ENCODE peak calls at places on chromosome 10, in five cellular contexts. E, L, B, Y and I are unnamed samples.

GRCh38 chr10:122279725-122280141 is 8.6 kb downstream of the BTBD16 start:
- DNase-seq in E (peak; percentile 51), B (no peak), L (peak; percentile 28), Y (peak; percentile 79), I (peak; percentile 79)

GRCh38 chr10:15824498-15824897 is 35.8 kb downstream of the MINDY3 start:
- DNase-seq in L (peak; percentile 44), E (peak; percentile 39), B (no peak), Y (no peak), I (no peak)

GRCh38 chr10:79310217-79310865 is 36.9 kb upstream of the PPIF start:
- DNase-seq in B (no peak), L (no peak), Y (no peak), E (no peak), I (no peak)

GRCh38 chr10:108598320-108598695 is 1325.0 kb downstream of the XPNPEP1 start:
- DNase-seq in L (no peak), E (no peak), B (peak; percentile 31), Y (peak; percentile 51), I (peak; percentile 48)

GRCh38 chr10:3783721-3784432 is 1.1 kb downstream of the KLF6 start:
- DNase-seq in Y (peak; percentile 62), L (peak; percentile 61), B (no peak), E (peak; percentile 70), I (peak; percentile 94)

GRCh38 chr10:86375204-86375603 is 8.6 kb upstream of the GRID1 start:
- DNase-seq in E (no peak), B (no peak), L (no peak), Y (peak; percentile 18), I (no peak)

GRCh38 chr10:93566435-93567276 is at the start of gene FFAR4:
- DNase-seq in B (no peak), Y (peak; percentile 64), E (peak; percentile 8), L (no peak), I (peak; percentile 49)

GRCh38 chr10:69356187-69356586 is 60.5 kb downstream of the TACR2 start:
- DNase-seq in B (no peak), L (no peak), Y (no peak), E (no peak), I (no peak)

GRCh38 chr10:58177362-58177947 is 90.2 kb downstream of the IPMK start:
- DNase-seq in B (no peak), E (peak; percentile 40), Y (no peak), L (peak; percentile 47), I (peak; percentile 31)

GRCh38 chr10:17225823-17226222 is 2.2 kb upstream of the VIM start:
- DNase-seq in E (peak; percentile 43), B (no peak), L (no peak), Y (no peak), I (no peak)

GRCh38 chr10:78563224-78563764 is 505.5 kb upstream of the ZMIZ1 start:
- DNase-seq in Y (no peak), L (no peak), E (no peak), B (no peak), I (no peak)

GRCh38 chr10:47104101-47104707 is 193.0 kb downstream of the PTPN20 start:
- DNase-seq in B (no peak), Y (no peak), E (no peak), L (peak; percentile 89), I (no peak)

GRCh38 chr10:102610499-102610898 is 33.8 kb upstream of the TRIM8 start:
- DNase-seq in B (no peak), Y (no peak), L (no peak), E (peak; percentile 88), I (no peak)

GRCh38 chr10:69973678-69974077 is 79.0 kb upstream of the MACROH2A2 start:
- DNase-seq in L (peak; percentile 15), B (no peak), Y (no peak), E (no peak), I (no peak)

GRCh38 chr10:49115796-49116508 is 630 bp upstream of the VSTM4 start:
- DNase-seq in Y (peak; percentile 36), B (no peak), L (no peak), E (no peak), I (no peak)

GRCh38 chr10:113111900-113112853 is 162.1 kb downstream of the TCF7L2 start:
- DNase-seq in L (peak; percentile 47), E (peak; percentile 46), B (no peak), Y (no peak), I (no peak)

GRCh38 chr10:88974012-88974411 is 16.6 kb upstream of the FAS start:
- DNase-seq in Y (no peak), B (no peak), E (no peak), L (peak; percentile 47), I (no peak)

GRCh38 chr10:47058961-47059391 is 147.7 kb downstream of the PTPN20 start:
- DNase-seq in B (no peak), E (no peak), Y (no peak), L (peak; percentile 46), I (no peak)

GRCh38 chr10:125866421-125867029 is 14.6 kb downstream of the DHX32 start:
- DNase-seq in Y (no peak), L (no peak), B (no peak), E (no peak), I (no peak)

GRCh38 chr10:5486852-5487235 is 12.5 kb downstream of the CALML5 start:
- DNase-seq in B (no peak), E (no peak), L (no peak), Y (no peak), I (no peak)
- H3K18ac ChIP-seq in B (peak overlapping the region; percentile 3), E (no peak overlapping the region), L (no peak overlapping the region), Y (no peak overlapping the region), I (peak overlapping the region; percentile 5)

DNA sequence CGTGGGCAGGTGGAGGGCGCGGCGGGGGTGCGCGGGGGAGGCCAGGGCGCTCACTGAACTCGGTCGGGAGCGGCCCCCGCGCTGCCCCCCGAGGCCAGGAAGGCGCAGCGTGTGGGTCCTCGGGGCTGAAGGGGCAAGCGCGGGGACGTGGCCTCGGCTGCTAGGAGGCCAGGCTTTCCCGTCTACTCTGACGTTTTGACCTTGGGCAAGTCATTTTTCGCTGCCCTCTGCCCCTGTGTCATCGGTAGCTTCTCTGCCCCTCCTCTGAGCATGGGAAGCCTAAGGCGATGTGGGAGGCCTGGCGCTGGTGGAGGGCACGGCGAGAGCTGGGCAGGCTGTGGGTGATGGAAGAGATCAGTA is 456 bp downstream of the FBH1 start:
- DNase-seq in L (no peak), B (no peak), E (peak; percentile 33), Y (no peak), I (peak; percentile 43)
- H3K4ac ChIP-seq in L (peak overlapping the region; percentile 91), B (no peak overlapping the region), E (no peak overlapping the region), Y (no peak overlapping the region), I (no peak overlapping the region)

GRCh38 chr10:71512794-71513379 is 116.2 kb downstream of the CDH23 start:
- DNase-seq in L (no peak), E (no peak), B (no peak), Y (no peak), I (no peak)
- H3K18ac ChIP-seq in L (no peak overlapping the region), E (no peak overlapping the region), B (no peak overlapping the region), Y (no peak overlapping the region), I (no peak overlapping the region)

GRCh38 chr10:80470266-80470665 is 16.2 kb downstream of the TSPAN14 start:
- DNase-seq in E (no peak), L (no peak), B (no peak), Y (no peak), I (no peak)

GRCh38 chr10:80471009-80471408 is 16.9 kb downstream of the TSPAN14 start:
- DNase-seq in B (no peak), L (no peak), E (no peak), Y (no peak), I (no peak)

GRCh38 chr10:80472234-80473095 is 18.4 kb downstream of the TSPAN14 start:
- DNase-seq in L (peak; percentile 85), B (no peak), Y (no peak), E (peak; percentile 87), I (no peak)

GRCh38 chr10:80473096-80473657 is 19.1 kb downstream of the TSPAN14 start:
- DNase-seq in L (no peak), B (no peak), E (no peak), Y (no peak), I (no peak)

GRCh38 chr10:80471715-80472233 is 17.7 kb downstream of the TSPAN14 start:
- DNase-seq in L (no peak), B (no peak), E (no peak), Y (no peak), I (no peak)
- H3K4ac ChIP-seq in L (peak overlapping the region; percentile 76), B (no peak overlapping the region), E (no peak overlapping the region), Y (no peak overlapping the region), I (no peak overlapping the region)

GRCh38 chr10:120012566-120012965 is 120.0 kb downstream of the SEC23IP start:
- DNase-seq in E (no peak), L (peak; percentile 16), Y (no peak), B (no peak), I (peak; percentile 26)
- H3K18ac ChIP-seq in E (no peak overlapping the region), L (no peak overlapping the region), Y (no peak overlapping the region), B (no peak overlapping the region), I (no peak overlapping the region)

GRCh38 chr10:44979281-44980181 is 922 bp upstream of the DEPP1 start:
- DNase-seq in B (no peak), E (no peak), L (no peak), Y (no peak), I (no peak)
- H3K4ac ChIP-seq in B (no peak overlapping the region), E (peak overlapping the region; percentile 56), L (peak overlapping the region; percentile 86), Y (no peak overlapping the region), I (no peak overlapping the region)

GRCh38 chr10:123965973-123966895 is 74.6 kb upstream of the CPXM2 start:
- DNase-seq in B (no peak), Y (no peak), L (no peak), E (no peak), I (no peak)
- H3K18ac ChIP-seq in B (no peak overlapping the region), Y (no peak overlapping the region), L (no peak overlapping the region), E (no peak overlapping the region), I (no peak overlapping the region)

GRCh38 chr10:21587391-21587790 is 53.4 kb downstream of the MLLT10 start:
- DNase-seq in Y (no peak), L (no peak), E (no peak), B (no peak), I (no peak)

GRCh38 chr10:21579291-21579690 is 45.3 kb downstream of the MLLT10 start:
- DNase-seq in B (no peak), Y (no peak), E (no peak), L (no peak), I (no peak)

DNA sequence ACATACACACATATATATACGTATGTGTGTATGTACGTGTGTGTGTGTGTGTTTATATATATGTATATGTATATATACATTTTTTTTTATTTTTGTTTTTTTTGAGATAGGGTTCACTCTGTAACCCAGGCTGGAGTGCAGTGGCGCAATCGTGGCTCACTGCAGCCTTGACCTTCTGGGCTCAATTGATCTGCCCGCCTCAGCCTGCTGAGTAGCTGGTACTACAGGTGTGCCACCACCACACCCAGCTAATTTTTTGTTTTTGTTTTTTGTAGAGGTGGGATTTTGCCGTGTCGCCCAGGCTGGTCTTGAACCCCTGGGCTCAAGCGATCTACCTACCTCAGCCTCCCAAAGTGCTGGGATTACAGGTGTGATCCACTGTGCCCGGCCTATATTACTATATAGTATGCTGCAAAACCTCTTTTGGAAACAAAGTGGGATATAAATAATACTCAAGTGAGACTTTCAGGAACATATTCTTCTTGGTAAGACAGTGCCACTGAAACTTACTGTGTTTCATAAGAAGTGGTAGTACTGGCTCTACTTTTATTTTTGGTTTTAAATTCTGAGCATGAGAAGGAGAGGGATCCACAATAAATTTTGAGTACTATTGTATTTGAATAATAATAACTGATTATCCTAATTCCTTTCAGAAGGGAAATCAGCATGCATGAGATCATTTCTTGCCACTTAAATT is 51.0 kb downstream of the MLLT10 start:
- DNase-seq in E (no peak), L (no peak), B (no peak), Y (no peak), I (no peak)
- H3K4ac ChIP-seq in E (no peak overlapping the region), L (no peak overlapping the region), B (no peak overlapping the region), Y (no peak overlapping the region), I (no peak overlapping the region)

GRCh38 chr10:28628184-28628893 is 49.0 kb upstream of the BAMBI start:
- DNase-seq in L (peak; percentile 79), B (peak; percentile 46), Y (peak; percentile 83), E (peak; percentile 82), I (peak; percentile 87)
- H3K18ac ChIP-seq in L (no peak overlapping the region), B (no peak overlapping the region), Y (no peak overlapping the region), E (no peak overlapping the region), I (no peak overlapping the region)